ENCODE peak calls at places on chromosome 14, in seven cellular contexts. One of them, this sample, is unnamed.

GRCh38 chr14:92473947-92474535 is 39.5 kb upstream of the RIN3 start:
- DNase-seq in Karpas-422: no peak
- DNase-seq in PC-3: no peak
- DNase-seq in GM23248: peak
- DNase-seq in SK-N-SH: no peak
- DNase-seq in fibroblast of lung: peak
- DNase-seq in mesenchymal stem cell: no peak
- DNase-seq in this sample: no peak

GRCh38 chr14:99422220-99423010 is 58.2 kb downstream of the SETD3 start:
- DNase-seq in fibroblast of lung: no peak
- DNase-seq in GM23248: no peak
- DNase-seq in SK-N-SH: no peak
- DNase-seq in mesenchymal stem cell: no peak
- DNase-seq in Karpas-422: no peak
- DNase-seq in PC-3: no peak
- DNase-seq in this sample: no peak

GRCh38 chr14:93543766-93544165 is 113.0 kb downstream of the UNC79 start:
- DNase-seq in GM23248: peak
- DNase-seq in PC-3: peak
- DNase-seq in Karpas-422: peak
- DNase-seq in fibroblast of lung: peak
- DNase-seq in mesenchymal stem cell: peak
- DNase-seq in SK-N-SH: peak
- DNase-seq in this sample: no peak

GRCh38 chr14:102606296-102606695 is 13.8 kb downstream of the RCOR1 start:
- DNase-seq in GM23248: no peak
- DNase-seq in Karpas-422: no peak
- DNase-seq in PC-3: no peak
- DNase-seq in mesenchymal stem cell: no peak
- DNase-seq in SK-N-SH: no peak
- DNase-seq in fibroblast of lung: no peak
- DNase-seq in this sample: no peak

GRCh38 chr14:52917732-52918131 is 33.1 kb downstream of the FERMT2 start:
- DNase-seq in mesenchymal stem cell: no peak
- DNase-seq in fibroblast of lung: no peak
- DNase-seq in GM23248: peak
- DNase-seq in Karpas-422: no peak
- DNase-seq in SK-N-SH: no peak
- DNase-seq in PC-3: peak
- DNase-seq in this sample: no peak

GRCh38 chr14:96905825-96906224 is 108.6 kb downstream of the VRK1 start:
- DNase-seq in fibroblast of lung: no peak
- DNase-seq in PC-3: no peak
- DNase-seq in SK-N-SH: no peak
- DNase-seq in mesenchymal stem cell: no peak
- DNase-seq in GM23248: no peak
- DNase-seq in Karpas-422: peak
- DNase-seq in this sample: no peak

GRCh38 chr14:55909879-55910278 is 208.3 kb upstream of the PELI2 start:
- DNase-seq in GM23248: no peak
- DNase-seq in fibroblast of lung: no peak
- DNase-seq in SK-N-SH: no peak
- DNase-seq in mesenchymal stem cell: no peak
- DNase-seq in PC-3: no peak
- DNase-seq in Karpas-422: no peak
- DNase-seq in this sample: no peak

GRCh38 chr14:101322223-101322622 is 239.1 kb upstream of the DIO3 start:
- DNase-seq in Karpas-422: no peak
- DNase-seq in GM23248: no peak
- DNase-seq in PC-3: no peak
- DNase-seq in mesenchymal stem cell: no peak
- DNase-seq in SK-N-SH: no peak
- DNase-seq in fibroblast of lung: no peak
- DNase-seq in this sample: no peak

GRCh38 chr14:94572637-94573303 is 8.5 kb upstream of the SERPINA5 start:
- DNase-seq in Karpas-422: no peak
- DNase-seq in mesenchymal stem cell: no peak
- DNase-seq in GM23248: no peak
- DNase-seq in fibroblast of lung: no peak
- DNase-seq in PC-3: no peak
- DNase-seq in SK-N-SH: no peak
- DNase-seq in this sample: no peak

GRCh38 chr14:99062772-99063418 is 209.1 kb downstream of the BCL11B start:
- DNase-seq in GM23248: no peak
- DNase-seq in mesenchymal stem cell: no peak
- DNase-seq in SK-N-SH: no peak
- DNase-seq in PC-3: no peak
- DNase-seq in Karpas-422: no peak
- DNase-seq in fibroblast of lung: no peak
- DNase-seq in this sample: no peak

GRCh38 chr14:89366580-89367448 is 50.2 kb downstream of the FOXN3 start:
- DNase-seq in mesenchymal stem cell: no peak
- DNase-seq in fibroblast of lung: no peak
- DNase-seq in Karpas-422: no peak
- DNase-seq in GM23248: no peak
- DNase-seq in PC-3: no peak
- DNase-seq in SK-N-SH: no peak
- DNase-seq in this sample: no peak

GRCh38 chr14:101588286-101588975 is 27.1 kb downstream of the DIO3 start:
- DNase-seq in mesenchymal stem cell: no peak
- DNase-seq in SK-N-SH: peak
- DNase-seq in PC-3: no peak
- DNase-seq in GM23248: no peak
- DNase-seq in Karpas-422: no peak
- DNase-seq in fibroblast of lung: no peak
- DNase-seq in this sample: no peak

GRCh38 chr14:72692678-72693077 is 201.2 kb downstream of the DPF3 start:
- DNase-seq in fibroblast of lung: no peak
- DNase-seq in GM23248: no peak
- DNase-seq in SK-N-SH: no peak
- DNase-seq in Karpas-422: no peak
- DNase-seq in PC-3: no peak
- DNase-seq in mesenchymal stem cell: no peak
- DNase-seq in this sample: no peak

GRCh38 chr14:71728386-71728785 is 203.8 kb upstream of the RGS6 start:
- DNase-seq in SK-N-SH: no peak
- DNase-seq in GM23248: peak
- DNase-seq in mesenchymal stem cell: no peak
- DNase-seq in PC-3: no peak
- DNase-seq in fibroblast of lung: peak
- DNase-seq in Karpas-422: no peak
- DNase-seq in this sample: no peak

GRCh38 chr14:65421201-65421981 is 8.9 kb downstream of the FUT8 start:
- DNase-seq in SK-N-SH: no peak
- DNase-seq in mesenchymal stem cell: peak
- DNase-seq in PC-3: peak
- DNase-seq in GM23248: peak
- DNase-seq in fibroblast of lung: peak
- DNase-seq in Karpas-422: no peak
- DNase-seq in this sample: no peak

GRCh38 chr14:101226603-101227425 is 323.3 kb upstream of the RTL1 start:
- DNase-seq in GM23248: no peak
- DNase-seq in fibroblast of lung: no peak
- DNase-seq in PC-3: no peak
- DNase-seq in SK-N-SH: no peak
- DNase-seq in Karpas-422: no peak
- DNase-seq in mesenchymal stem cell: no peak
- DNase-seq in this sample: no peak

GRCh38 chr14:38073641-38074040 is 134.1 kb upstream of the SSTR1 start:
- DNase-seq in GM23248: peak
- DNase-seq in SK-N-SH: no peak
- DNase-seq in PC-3: no peak
- DNase-seq in fibroblast of lung: no peak
- DNase-seq in Karpas-422: peak
- DNase-seq in mesenchymal stem cell: no peak
- DNase-seq in this sample: no peak

GRCh38 chr14:102939820-102940561 is 17.5 kb downstream of the AMN start:
- DNase-seq in Karpas-422: no peak
- DNase-seq in fibroblast of lung: no peak
- DNase-seq in mesenchymal stem cell: no peak
- DNase-seq in GM23248: no peak
- DNase-seq in SK-N-SH: no peak
- DNase-seq in PC-3: no peak
- DNase-seq in this sample: no peak

GRCh38 chr14:31388687-31389413 is 31.5 kb downstream of the HEATR5A start:
- DNase-seq in Karpas-422: no peak
- DNase-seq in fibroblast of lung: no peak
- DNase-seq in PC-3: no peak
- DNase-seq in SK-N-SH: no peak
- DNase-seq in mesenchymal stem cell: peak
- DNase-seq in GM23248: peak
- DNase-seq in this sample: no peak

GRCh38 chr14:64768401-64769095 is 64.3 kb downstream of the PLEKHG3 start:
- DNase-seq in Karpas-422: no peak
- DNase-seq in SK-N-SH: no peak
- DNase-seq in GM23248: no peak
- DNase-seq in mesenchymal stem cell: no peak
- DNase-seq in PC-3: no peak
- DNase-seq in fibroblast of lung: no peak
- DNase-seq in this sample: no peak

GRCh38 chr14:33052899-33053400 is 114.3 kb downstream of the NPAS3 start:
- DNase-seq in GM23248: no peak
- DNase-seq in fibroblast of lung: no peak
- DNase-seq in mesenchymal stem cell: no peak
- DNase-seq in Karpas-422: no peak
- DNase-seq in SK-N-SH: no peak
- DNase-seq in PC-3: no peak
- DNase-seq in this sample: no peak

GRCh38 chr14:89912667-89913211 is 41.8 kb downstream of the EFCAB11 start:
- DNase-seq in SK-N-SH: peak
- DNase-seq in mesenchymal stem cell: peak
- DNase-seq in PC-3: peak
- DNase-seq in fibroblast of lung: peak
- DNase-seq in Karpas-422: no peak
- DNase-seq in GM23248: peak
- DNase-seq in this sample: peak

GRCh38 chr14:49863483-49864262 is 11.1 kb upstream of the NEMF start:
- DNase-seq in mesenchymal stem cell: peak
- DNase-seq in SK-N-SH: peak
- DNase-seq in fibroblast of lung: no peak
- DNase-seq in GM23248: peak
- DNase-seq in Karpas-422: peak
- DNase-seq in PC-3: no peak
- DNase-seq in this sample: no peak

GRCh38 chr14:70700955-70701354 is 59.2 kb downstream of the TTC9 start:
- DNase-seq in SK-N-SH: no peak
- DNase-seq in fibroblast of lung: no peak
- DNase-seq in GM23248: no peak
- DNase-seq in Karpas-422: no peak
- DNase-seq in mesenchymal stem cell: no peak
- DNase-seq in PC-3: no peak
- DNase-seq in this sample: no peak

GRCh38 chr14:33404054-33404453 is 465.4 kb downstream of the NPAS3 start:
- DNase-seq in SK-N-SH: no peak
- DNase-seq in PC-3: peak
- DNase-seq in mesenchymal stem cell: peak
- DNase-seq in Karpas-422: no peak
- DNase-seq in fibroblast of lung: peak
- DNase-seq in GM23248: peak
- DNase-seq in this sample: peak

GRCh38 chr14:44961730-44962572 is at the start of the genes KLHL28 and TOGARAM1:
- DNase-seq in fibroblast of lung: peak
- DNase-seq in GM23248: peak
- DNase-seq in Karpas-422: peak
- DNase-seq in SK-N-SH: peak
- DNase-seq in PC-3: peak
- DNase-seq in mesenchymal stem cell: peak
- DNase-seq in this sample: peak

GRCh38 chr14:23009939-23010718 is at the start of gene C14orf93:
- DNase-seq in GM23248: peak
- DNase-seq in fibroblast of lung: peak
- DNase-seq in SK-N-SH: peak
- DNase-seq in mesenchymal stem cell: peak
- DNase-seq in Karpas-422: peak
- DNase-seq in PC-3: peak
- DNase-seq in this sample: no peak
- H3K9ac ChIP-seq in GM23248: peak
- H3K9ac ChIP-seq in fibroblast of lung: peak
- H3K9ac ChIP-seq in SK-N-SH: peak
- H3K9ac ChIP-seq in mesenchymal stem cell: peak
- H3K9ac ChIP-seq in Karpas-422: peak
- H3K9ac ChIP-seq in PC-3: peak
- H3K9ac ChIP-seq in this sample: peak

GRCh38 chr14:35332517-35333346 is 40.5 kb downstream of the PSMA6 start:
- DNase-seq in Karpas-422: no peak
- DNase-seq in mesenchymal stem cell: peak
- DNase-seq in SK-N-SH: peak
- DNase-seq in PC-3: peak
- DNase-seq in GM23248: peak
- DNase-seq in fibroblast of lung: peak
- DNase-seq in this sample: peak
- H3K9ac ChIP-seq in Karpas-422: no peak
- H3K9ac ChIP-seq in mesenchymal stem cell: peak
- H3K9ac ChIP-seq in SK-N-SH: no peak
- H3K9ac ChIP-seq in PC-3: peak
- H3K9ac ChIP-seq in GM23248: no peak
- H3K9ac ChIP-seq in fibroblast of lung: no peak
- H3K9ac ChIP-seq in this sample: peak

GRCh38 chr14:95664046-95664445 is 22.2 kb upstream of the TCL1B start:
- DNase-seq in PC-3: no peak
- DNase-seq in GM23248: no peak
- DNase-seq in mesenchymal stem cell: no peak
- DNase-seq in SK-N-SH: no peak
- DNase-seq in fibroblast of lung: no peak
- DNase-seq in Karpas-422: no peak
- DNase-seq in this sample: no peak

GRCh38 chr14:95664546-95664945 is 21.7 kb upstream of the TCL1B start:
- DNase-seq in mesenchymal stem cell: no peak
- DNase-seq in GM23248: no peak
- DNase-seq in Karpas-422: peak
- DNase-seq in fibroblast of lung: no peak
- DNase-seq in SK-N-SH: no peak
- DNase-seq in PC-3: no peak
- DNase-seq in this sample: no peak

GRCh38 chr14:95660550-95661515 is 25.4 kb upstream of the TCL1B start:
- DNase-seq in mesenchymal stem cell: no peak
- DNase-seq in GM23248: peak
- DNase-seq in PC-3: no peak
- DNase-seq in Karpas-422: no peak
- DNase-seq in SK-N-SH: peak
- DNase-seq in fibroblast of lung: no peak
- DNase-seq in this sample: no peak

GRCh38 chr14:95663226-95663797 is 22.9 kb upstream of the TCL1B start:
- DNase-seq in Karpas-422: no peak
- DNase-seq in fibroblast of lung: no peak
- DNase-seq in mesenchymal stem cell: no peak
- DNase-seq in GM23248: no peak
- DNase-seq in PC-3: no peak
- DNase-seq in SK-N-SH: no peak
- DNase-seq in this sample: no peak

GRCh38 chr14:95662376-95663186 is 23.6 kb upstream of the TCL1B start:
- DNase-seq in PC-3: no peak
- DNase-seq in mesenchymal stem cell: no peak
- DNase-seq in Karpas-422: no peak
- DNase-seq in SK-N-SH: no peak
- DNase-seq in fibroblast of lung: no peak
- DNase-seq in GM23248: peak
- DNase-seq in this sample: no peak
- H3K9ac ChIP-seq in PC-3: no peak
- H3K9ac ChIP-seq in mesenchymal stem cell: no peak
- H3K9ac ChIP-seq in Karpas-422: peak
- H3K9ac ChIP-seq in SK-N-SH: no peak
- H3K9ac ChIP-seq in fibroblast of lung: no peak
- H3K9ac ChIP-seq in GM23248: no peak
- H3K9ac ChIP-seq in this sample: no peak

GRCh38 chr14:59330455-59330854 is 134.7 kb downstream of the GPR135 start:
- DNase-seq in mesenchymal stem cell: no peak
- DNase-seq in fibroblast of lung: no peak
- DNase-seq in PC-3: no peak
- DNase-seq in SK-N-SH: no peak
- DNase-seq in GM23248: no peak
- DNase-seq in Karpas-422: no peak
- DNase-seq in this sample: no peak
- H3K9ac ChIP-seq in mesenchymal stem cell: no peak
- H3K9ac ChIP-seq in fibroblast of lung: no peak
- H3K9ac ChIP-seq in PC-3: no peak
- H3K9ac ChIP-seq in SK-N-SH: no peak
- H3K9ac ChIP-seq in GM23248: no peak
- H3K9ac ChIP-seq in Karpas-422: no peak
- H3K9ac ChIP-seq in this sample: no peak

This sample was measured in keratinocyte.